ENCODE peak calls at places on chromosomes 4 and X, in nine cellular contexts. One of them, this sample, is unnamed.

GRCh38 chr4:60682901-60683300 is 517.2 kb upstream of the ADGRL3 start:
- DNase-seq in neural crest cell: no peak
- DNase-seq in suprapubic skin: no peak
- DNase-seq in HL-60: no peak
- DNase-seq in CD8-positive, alpha-beta T cell: no peak
- DNase-seq in spleen: no peak
- DNase-seq in cardiac muscle cell: no peak
- DNase-seq in cardiac fibroblast: peak
- DNase-seq in RWPE2: no peak
- DNase-seq in this sample: no peak

GRCh38 chr4:125703443-125703842 is 388.7 kb downstream of the FAT4 start:
- DNase-seq in RWPE2: no peak
- DNase-seq in suprapubic skin: no peak
- DNase-seq in cardiac muscle cell: no peak
- DNase-seq in neural crest cell: no peak
- DNase-seq in CD8-positive, alpha-beta T cell: no peak
- DNase-seq in spleen: no peak
- DNase-seq in cardiac fibroblast: peak
- DNase-seq in HL-60: no peak
- DNase-seq in this sample: no peak

GRCh38 chr4:88575222-88575621 is 17.1 kb upstream of the HERC3 start:
- DNase-seq in HL-60: no peak
- DNase-seq in CD8-positive, alpha-beta T cell: no peak
- DNase-seq in spleen: no peak
- DNase-seq in cardiac muscle cell: no peak
- DNase-seq in cardiac fibroblast: no peak
- DNase-seq in RWPE2: no peak
- DNase-seq in neural crest cell: no peak
- DNase-seq in suprapubic skin: no peak
- DNase-seq in this sample: no peak

GRCh38 chrX:16661495-16661894 is 11.5 kb downstream of the S100G start:
- DNase-seq in suprapubic skin: no peak
- DNase-seq in RWPE2: no peak
- DNase-seq in cardiac fibroblast: no peak
- DNase-seq in neural crest cell: no peak
- DNase-seq in CD8-positive, alpha-beta T cell: no peak
- DNase-seq in cardiac muscle cell: no peak
- DNase-seq in HL-60: no peak
- DNase-seq in spleen: no peak
- DNase-seq in this sample: no peak

GRCh38 chr4:11698033-11698432 is 269.3 kb upstream of the HS3ST1 start:
- DNase-seq in cardiac muscle cell: no peak
- DNase-seq in spleen: no peak
- DNase-seq in neural crest cell: no peak
- DNase-seq in cardiac fibroblast: no peak
- DNase-seq in RWPE2: no peak
- DNase-seq in suprapubic skin: no peak
- DNase-seq in CD8-positive, alpha-beta T cell: no peak
- DNase-seq in HL-60: no peak
- DNase-seq in this sample: no peak

GRCh38 chrX:49117597-49117996 is 5.9 kb downstream of the GPKOW start:
- DNase-seq in RWPE2: no peak
- DNase-seq in cardiac muscle cell: no peak
- DNase-seq in CD8-positive, alpha-beta T cell: no peak
- DNase-seq in HL-60: no peak
- DNase-seq in suprapubic skin: no peak
- DNase-seq in cardiac fibroblast: no peak
- DNase-seq in spleen: no peak
- DNase-seq in neural crest cell: no peak
- DNase-seq in this sample: no peak

GRCh38 chr4:1775731-1776500 is 17.2 kb upstream of the FGFR3 start:
- DNase-seq in neural crest cell: no peak
- DNase-seq in RWPE2: no peak
- DNase-seq in cardiac muscle cell: no peak
- DNase-seq in cardiac fibroblast: no peak
- DNase-seq in HL-60: no peak
- DNase-seq in spleen: no peak
- DNase-seq in suprapubic skin: no peak
- DNase-seq in CD8-positive, alpha-beta T cell: no peak
- DNase-seq in this sample: no peak

GRCh38 chr4:98518555-98519267 is 139.7 kb downstream of the TSPAN5 start:
- DNase-seq in RWPE2: no peak
- DNase-seq in CD8-positive, alpha-beta T cell: no peak
- DNase-seq in suprapubic skin: no peak
- DNase-seq in cardiac fibroblast: no peak
- DNase-seq in HL-60: no peak
- DNase-seq in neural crest cell: no peak
- DNase-seq in cardiac muscle cell: no peak
- DNase-seq in spleen: no peak
- DNase-seq in this sample: no peak

GRCh38 chr4:156391297-156391653 is 437.6 kb upstream of the CTSO start:
- DNase-seq in suprapubic skin: no peak
- DNase-seq in cardiac fibroblast: no peak
- DNase-seq in cardiac muscle cell: no peak
- DNase-seq in neural crest cell: no peak
- DNase-seq in CD8-positive, alpha-beta T cell: no peak
- DNase-seq in RWPE2: no peak
- DNase-seq in HL-60: no peak
- DNase-seq in spleen: no peak
- DNase-seq in this sample: no peak

GRCh38 chr4:65791807-65792308 is 121.6 kb upstream of the EPHA5 start:
- DNase-seq in cardiac fibroblast: peak
- DNase-seq in cardiac muscle cell: peak
- DNase-seq in RWPE2: no peak
- DNase-seq in spleen: no peak
- DNase-seq in CD8-positive, alpha-beta T cell: no peak
- DNase-seq in suprapubic skin: no peak
- DNase-seq in HL-60: no peak
- DNase-seq in neural crest cell: no peak
- DNase-seq in this sample: no peak

GRCh38 chr4:138242076-138242829 is at the start of gene SLC7A11:
- DNase-seq in suprapubic skin: no peak
- DNase-seq in cardiac fibroblast: peak
- DNase-seq in neural crest cell: peak
- DNase-seq in CD8-positive, alpha-beta T cell: peak
- DNase-seq in RWPE2: peak
- DNase-seq in HL-60: peak
- DNase-seq in spleen: no peak
- DNase-seq in cardiac muscle cell: peak
- DNase-seq in this sample: peak

GRCh38 chr4:147526272-147526654 is 45.4 kb downstream of the EDNRA start:
- DNase-seq in neural crest cell: no peak
- DNase-seq in suprapubic skin: no peak
- DNase-seq in CD8-positive, alpha-beta T cell: no peak
- DNase-seq in spleen: no peak
- DNase-seq in cardiac muscle cell: no peak
- DNase-seq in RWPE2: no peak
- DNase-seq in HL-60: no peak
- DNase-seq in cardiac fibroblast: no peak
- DNase-seq in this sample: no peak

GRCh38 chr4:3765271-3766206 is 646 bp upstream of the ADRA2C start:
- DNase-seq in HL-60: no peak
- DNase-seq in cardiac muscle cell: peak
- DNase-seq in neural crest cell: peak
- DNase-seq in RWPE2: no peak
- DNase-seq in spleen: no peak
- DNase-seq in cardiac fibroblast: peak
- DNase-seq in CD8-positive, alpha-beta T cell: no peak
- DNase-seq in suprapubic skin: no peak
- DNase-seq in this sample: peak

GRCh38 chr4:16846520-16847117 is 51.8 kb downstream of the LDB2 start:
- DNase-seq in cardiac fibroblast: no peak
- DNase-seq in neural crest cell: no peak
- DNase-seq in cardiac muscle cell: no peak
- DNase-seq in CD8-positive, alpha-beta T cell: no peak
- DNase-seq in RWPE2: no peak
- DNase-seq in HL-60: no peak
- DNase-seq in spleen: no peak
- DNase-seq in suprapubic skin: no peak
- DNase-seq in this sample: no peak
- TF ChIP-seq CTCF in cardiac fibroblast: no peak
- TF ChIP-seq CTCF in neural crest cell: no peak
- TF ChIP-seq CTCF in cardiac muscle cell: no peak
- TF ChIP-seq CTCF in CD8-positive, alpha-beta T cell: no peak
- TF ChIP-seq CTCF in RWPE2: no peak
- TF ChIP-seq CTCF in HL-60: no peak
- TF ChIP-seq CTCF in spleen: no peak
- TF ChIP-seq CTCF in suprapubic skin: no peak
- TF ChIP-seq CTCF in this sample: no peak

DNA sequence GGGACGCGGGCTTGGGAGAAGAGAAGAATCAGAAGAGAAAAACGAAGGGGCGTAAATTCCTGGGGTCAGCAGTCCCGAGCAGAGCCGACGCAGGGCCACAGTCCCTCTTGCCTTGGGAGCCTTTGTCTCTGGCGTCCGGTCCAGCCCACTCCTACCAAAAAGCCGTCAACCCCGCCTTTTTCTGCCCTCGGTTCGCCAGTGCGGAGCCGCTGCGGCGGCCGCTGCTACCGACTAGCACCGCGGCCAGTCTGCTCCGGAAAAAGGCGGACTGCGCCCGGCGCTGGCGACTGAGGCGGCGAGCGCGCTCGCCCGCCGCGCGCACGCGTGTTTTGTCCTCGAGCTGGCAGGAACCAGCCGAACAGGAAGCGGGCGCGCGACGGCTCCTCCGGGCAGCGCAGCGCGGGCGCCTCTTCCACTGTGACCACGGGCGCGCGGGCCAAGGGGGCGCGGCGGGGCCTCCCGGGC is 502 bp downstream of the HNRNPDL start:
- DNase-seq in cardiac muscle cell: peak
- DNase-seq in HL-60: peak
- DNase-seq in suprapubic skin: no peak
- DNase-seq in spleen: peak
- DNase-seq in CD8-positive, alpha-beta T cell: peak
- DNase-seq in cardiac fibroblast: no peak
- DNase-seq in RWPE2: peak
- DNase-seq in neural crest cell: no peak
- DNase-seq in this sample: no peak
- TF ChIP-seq CTCF in cardiac muscle cell: no peak
- TF ChIP-seq CTCF in HL-60: no peak
- TF ChIP-seq CTCF in suprapubic skin: peak
- TF ChIP-seq CTCF in spleen: no peak
- TF ChIP-seq CTCF in CD8-positive, alpha-beta T cell: peak
- TF ChIP-seq CTCF in cardiac fibroblast: no peak
- TF ChIP-seq CTCF in RWPE2: peak
- TF ChIP-seq CTCF in neural crest cell: no peak
- TF ChIP-seq CTCF in this sample: no peak

GRCh38 chrX:54325077-54325476 is 32.8 kb downstream of the WNK3 start:
- DNase-seq in cardiac muscle cell: no peak
- DNase-seq in HL-60: no peak
- DNase-seq in CD8-positive, alpha-beta T cell: no peak
- DNase-seq in RWPE2: no peak
- DNase-seq in suprapubic skin: no peak
- DNase-seq in neural crest cell: no peak
- DNase-seq in cardiac fibroblast: no peak
- DNase-seq in spleen: no peak
- DNase-seq in this sample: no peak

DNA sequence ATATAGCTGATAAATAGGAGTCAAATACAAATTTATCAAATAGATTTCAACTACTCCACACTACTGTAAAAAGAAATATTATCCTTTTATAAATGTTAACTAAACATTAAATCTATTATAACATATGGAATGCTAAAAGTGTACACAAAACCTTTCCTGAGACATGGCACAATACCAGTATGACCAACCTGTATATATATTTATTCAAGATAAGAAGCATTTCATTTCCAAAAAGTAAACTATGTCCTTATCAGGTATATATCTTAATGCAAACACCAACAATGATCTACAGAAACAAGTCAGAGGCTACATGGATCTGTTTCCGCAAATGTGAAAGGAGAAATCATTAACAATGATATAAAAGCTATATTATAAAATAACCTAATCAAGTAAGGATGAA is 37.8 kb downstream of the WNK3 start:
- DNase-seq in neural crest cell: no peak
- DNase-seq in CD8-positive, alpha-beta T cell: no peak
- DNase-seq in suprapubic skin: no peak
- DNase-seq in cardiac muscle cell: no peak
- DNase-seq in cardiac fibroblast: no peak
- DNase-seq in spleen: no peak
- DNase-seq in RWPE2: no peak
- DNase-seq in HL-60: no peak
- DNase-seq in this sample: no peak
- TF ChIP-seq CTCF in neural crest cell: no peak
- TF ChIP-seq CTCF in CD8-positive, alpha-beta T cell: no peak
- TF ChIP-seq CTCF in suprapubic skin: no peak
- TF ChIP-seq CTCF in cardiac muscle cell: no peak
- TF ChIP-seq CTCF in cardiac fibroblast: no peak
- TF ChIP-seq CTCF in spleen: no peak
- TF ChIP-seq CTCF in RWPE2: no peak
- TF ChIP-seq CTCF in HL-60: no peak
- TF ChIP-seq CTCF in this sample: no peak

GRCh38 chrX:149881081-149881711 is at the start of gene MAGEA8:
- DNase-seq in cardiac muscle cell: no peak
- DNase-seq in RWPE2: no peak
- DNase-seq in cardiac fibroblast: no peak
- DNase-seq in suprapubic skin: no peak
- DNase-seq in neural crest cell: no peak
- DNase-seq in CD8-positive, alpha-beta T cell: no peak
- DNase-seq in spleen: no peak
- DNase-seq in HL-60: no peak
- DNase-seq in this sample: no peak
- TF ChIP-seq CTCF in cardiac muscle cell: no peak
- TF ChIP-seq CTCF in RWPE2: no peak
- TF ChIP-seq CTCF in cardiac fibroblast: peak
- TF ChIP-seq CTCF in suprapubic skin: no peak
- TF ChIP-seq CTCF in neural crest cell: peak
- TF ChIP-seq CTCF in CD8-positive, alpha-beta T cell: no peak
- TF ChIP-seq CTCF in spleen: no peak
- TF ChIP-seq CTCF in HL-60: no peak
- TF ChIP-seq CTCF in this sample: no peak

GRCh38 chr4:151238477-151238876 is 38.5 kb upstream of the PRSS48 start:
- DNase-seq in suprapubic skin: no peak
- DNase-seq in neural crest cell: no peak
- DNase-seq in cardiac fibroblast: peak
- DNase-seq in CD8-positive, alpha-beta T cell: no peak
- DNase-seq in RWPE2: no peak
- DNase-seq in spleen: no peak
- DNase-seq in HL-60: no peak
- DNase-seq in cardiac muscle cell: no peak
- DNase-seq in this sample: no peak
- TF ChIP-seq CTCF in suprapubic skin: no peak
- TF ChIP-seq CTCF in neural crest cell: no peak
- TF ChIP-seq CTCF in cardiac fibroblast: no peak
- TF ChIP-seq CTCF in CD8-positive, alpha-beta T cell: no peak
- TF ChIP-seq CTCF in RWPE2: peak
- TF ChIP-seq CTCF in spleen: no peak
- TF ChIP-seq CTCF in HL-60: no peak
- TF ChIP-seq CTCF in cardiac muscle cell: no peak
- TF ChIP-seq CTCF in this sample: no peak

DNA sequence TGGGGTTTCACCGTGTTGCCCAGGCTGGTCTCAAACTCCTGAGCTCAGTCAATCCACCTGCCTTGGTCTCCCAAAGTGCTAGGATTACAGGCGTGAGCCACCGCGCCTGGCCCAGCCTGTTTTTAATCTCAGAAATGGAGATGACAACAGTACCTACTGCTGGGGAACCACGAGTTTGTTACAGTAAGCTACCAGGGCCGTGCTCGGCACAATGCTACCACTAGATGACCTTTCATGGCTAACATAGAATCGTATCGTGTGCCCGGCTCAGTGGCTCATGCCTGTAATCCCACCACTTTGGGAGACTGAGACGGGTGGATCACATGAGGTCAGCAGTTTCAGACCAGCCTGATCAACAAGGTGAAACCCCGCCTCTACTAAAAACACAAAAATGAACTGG is 90.8 kb upstream of the SLC34A2 start:
- DNase-seq in cardiac fibroblast: no peak
- DNase-seq in CD8-positive, alpha-beta T cell: no peak
- DNase-seq in HL-60: no peak
- DNase-seq in spleen: no peak
- DNase-seq in suprapubic skin: no peak
- DNase-seq in neural crest cell: no peak
- DNase-seq in cardiac muscle cell: no peak
- DNase-seq in RWPE2: no peak
- DNase-seq in this sample: no peak
- TF ChIP-seq CTCF in cardiac fibroblast: no peak
- TF ChIP-seq CTCF in CD8-positive, alpha-beta T cell: no peak
- TF ChIP-seq CTCF in HL-60: no peak
- TF ChIP-seq CTCF in spleen: no peak
- TF ChIP-seq CTCF in suprapubic skin: no peak
- TF ChIP-seq CTCF in neural crest cell: no peak
- TF ChIP-seq CTCF in cardiac muscle cell: no peak
- TF ChIP-seq CTCF in RWPE2: no peak
- TF ChIP-seq CTCF in this sample: no peak